ENCODE peak calls at places on chromosome 15, in six cellular contexts. A is heart left ventricle, L is transverse colon, F is IMR-90, V is HCT116, D is uterus. Y is an unnamed sample.

GRCh38 chr15:63389902-63390301 is 8.3 kb upstream of the CA12 start:
- DNase-seq in A (no peak), L (peak; percentile 96), F (no peak), V (peak; percentile 34), D (no peak), Y (peak; percentile 25)

GRCh38 chr15:39474657-39475056 is 106.2 kb upstream of the THBS1 start:
- DNase-seq in A (no peak), L (no peak), F (no peak), V (no peak), D (no peak), Y (no peak)

GRCh38 chr15:50259276-50259675 is 6.2 kb downstream of the HDC start:
- DNase-seq in A (no peak), L (no peak), F (no peak), V (no peak), D (no peak), Y (no peak)

GRCh38 chr15:31267161-31268107 is 59.2 kb upstream of the KLF13 start:
- DNase-seq in A (peak; percentile 4), L (peak; percentile 8), F (no peak), V (no peak), D (no peak), Y (no peak)

GRCh38 chr15:39624806-39625205 is 43.9 kb downstream of the THBS1 start:
- DNase-seq in A (peak; percentile 62), L (peak; percentile 74), F (peak; percentile 93), V (no peak), D (peak; percentile 27), Y (peak; percentile 49)

GRCh38 chr15:50164458-50164857 is 17.5 kb upstream of the SLC27A2 start:
- DNase-seq in A (no peak), L (no peak), F (no peak), V (no peak), D (no peak), Y (no peak)

GRCh38 chr15:101062471-101063171 is 143.5 kb downstream of the LRRK1 start:
- DNase-seq in A (no peak), L (peak; percentile 18), F (no peak), V (no peak), D (no peak), Y (no peak)

GRCh38 chr15:55873024-55873745 is 120.2 kb downstream of the NEDD4 start:
- DNase-seq in A (no peak), L (no peak), F (peak; percentile 13), V (no peak), D (no peak), Y (no peak)

GRCh38 chr15:101067660-101068522 is 148.7 kb downstream of the LRRK1 start:
- DNase-seq in A (no peak), L (no peak), F (peak; percentile 7), V (no peak), D (no peak), Y (no peak)

GRCh38 chr15:50860824-50861223 is 47.7 kb upstream of the AP4E1 start:
- DNase-seq in A (no peak), L (no peak), F (no peak), V (no peak), D (no peak), Y (no peak)

GRCh38 chr15:63291507-63291906 is 14.1 kb downstream of the APH1B start:
- DNase-seq in A (no peak), L (no peak), F (peak; percentile 90), V (no peak), D (no peak), Y (no peak)

GRCh38 chr15:82749951-82750830 is 40.5 kb upstream of the AP3B2 start:
- DNase-seq in A (peak; percentile 91), L (peak; percentile 93), F (peak; percentile 94), V (peak; percentile 90), D (peak; percentile 90), Y (peak; percentile 92)

GRCh38 chr15:99251436-99251821 is at the start of gene LRRC28:
- DNase-seq in A (no peak), L (no peak), F (no peak), V (no peak), D (no peak), Y (no peak)
- TF ChIP-seq POLR2A in A (peak; percentile 85), L (peak; percentile 84), F (no peak), V (peak; percentile 55), D (peak; percentile 66), Y (peak; percentile 8)

DNA sequence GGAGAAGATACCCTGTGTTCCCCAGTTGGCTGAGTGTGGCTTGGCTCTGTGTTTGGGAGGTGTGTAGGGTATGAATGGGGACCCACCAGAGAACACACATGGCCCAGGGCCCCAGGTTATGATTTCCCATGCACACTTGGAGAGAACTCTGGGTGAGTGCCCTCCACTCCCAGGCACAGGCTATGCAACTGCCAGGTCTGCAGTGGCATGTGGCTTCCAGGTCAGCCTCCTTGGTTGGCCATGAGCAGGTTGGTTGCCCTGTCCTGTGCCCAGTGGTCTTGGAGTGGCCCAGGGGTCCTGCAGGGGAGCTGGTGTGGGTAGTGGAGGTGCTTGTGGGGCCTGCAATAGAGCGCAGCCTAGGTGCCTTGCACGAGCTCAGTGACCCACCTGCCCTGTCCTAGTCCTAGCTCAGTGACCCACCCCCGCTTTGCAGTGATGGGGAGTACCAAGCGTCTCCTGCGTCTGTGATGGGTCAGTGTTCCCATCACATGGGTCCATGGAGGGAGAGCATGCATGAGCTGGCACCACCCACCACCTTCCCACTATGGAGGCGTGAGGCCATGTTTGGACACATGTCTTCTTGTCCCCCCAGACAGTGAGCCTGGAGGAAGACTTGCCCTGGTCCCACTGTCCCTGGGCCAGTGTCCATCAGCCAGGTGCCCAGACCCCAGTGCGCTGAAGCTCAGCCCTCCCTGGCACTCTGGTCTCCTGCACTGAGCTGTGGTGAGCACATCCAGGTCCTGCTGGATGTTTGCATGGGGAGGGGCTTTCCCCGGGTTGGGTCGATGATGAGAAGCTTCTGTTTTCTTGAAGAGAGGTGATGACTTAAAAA is 217.3 kb downstream of the SNRPN start:
- DNase-seq in A (peak; percentile 3), L (no peak), F (no peak), V (no peak), D (peak; percentile 11), Y (peak; percentile 2)
- H3K9me3 ChIP-seq in A (peaks cover 8% of the 10 kb centered on the region), L (peaks cover 25% of the 10 kb centered on the region), F (peaks cover 48% of the 10 kb centered on the region), V (peaks cover 25% of the 10 kb centered on the region), D (no peaks in the 10 kb centered on the region), Y (peaks cover 3% of the 10 kb centered on the region)

DNA sequence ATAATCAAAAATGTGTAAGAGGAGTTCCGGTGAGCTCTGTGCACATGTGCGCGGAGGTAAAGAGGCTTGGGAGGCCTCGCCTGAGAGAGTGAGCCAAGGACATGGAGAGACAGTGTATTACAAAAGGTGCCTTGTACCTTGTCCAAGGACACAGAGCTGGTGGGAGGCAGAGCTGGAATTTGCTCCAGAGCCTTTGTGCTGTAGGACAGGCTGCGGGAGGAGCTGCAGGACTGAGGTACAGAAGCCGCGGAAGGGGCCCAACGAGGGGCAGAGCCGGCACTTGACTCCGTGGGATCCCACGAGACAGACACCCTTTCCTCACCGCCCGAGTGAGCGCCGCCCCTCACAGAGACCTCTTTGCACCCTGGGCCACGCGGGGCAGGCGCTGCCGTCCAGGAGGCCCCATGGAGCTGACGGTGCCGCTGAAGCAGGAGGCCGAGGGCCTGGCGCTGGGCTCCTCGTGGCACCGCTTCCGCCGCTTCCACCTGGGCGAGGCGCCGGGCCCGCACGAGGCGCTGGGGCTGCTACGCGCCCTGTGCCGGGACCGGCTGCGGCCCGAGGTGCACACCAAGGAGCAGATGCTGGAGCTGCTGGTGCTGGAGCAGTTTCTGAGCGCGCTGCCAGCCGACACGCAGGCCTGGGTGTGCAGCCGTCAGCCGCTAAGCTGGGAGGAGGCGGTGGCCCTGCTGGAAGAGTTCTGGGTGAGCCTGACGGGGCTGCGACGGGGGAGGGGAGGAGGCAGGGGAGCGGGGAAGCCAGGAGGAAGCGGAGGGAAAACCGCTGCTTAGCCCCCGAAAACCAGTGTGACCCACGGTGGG is 68.7 kb downstream of the SLTM start:
- DNase-seq in A (peak; percentile 27), L (no peak), F (no peak), V (no peak), D (peak; percentile 35), Y (peak; percentile 59)
- TF ChIP-seq POLR2A in A (no peak), L (no peak), F (no peak), V (no peak), D (no peak), Y (no peak)

GRCh38 chr15:56946150-56946549 is 27.7 kb downstream of the TCF12 start:
- DNase-seq in A (no peak), L (no peak), F (no peak), V (no peak), D (no peak), Y (no peak)

GRCh38 chr15:56948766-56949105 is 30.3 kb downstream of the TCF12 start:
- DNase-seq in A (no peak), L (no peak), F (peak; percentile 45), V (no peak), D (no peak), Y (no peak)

GRCh38 chr15:56950979-56951378 is 32.5 kb downstream of the TCF12 start:
- DNase-seq in A (no peak), L (no peak), F (no peak), V (no peak), D (no peak), Y (no peak)

GRCh38 chr15:56944485-56944884 is 26.0 kb downstream of the TCF12 start:
- DNase-seq in A (no peak), L (no peak), F (no peak), V (no peak), D (no peak), Y (no peak)

GRCh38 chr15:56948000-56948765 is 29.7 kb downstream of the TCF12 start:
- DNase-seq in A (no peak), L (no peak), F (peak; percentile 51), V (no peak), D (no peak), Y (no peak)
- H3K9me3 ChIP-seq in A (peaks cover 8% of the 10 kb centered on the region), L (no peaks in the 10 kb centered on the region), F (peaks cover 3% of the 10 kb centered on the region), V (no peaks in the 10 kb centered on the region), D (no peaks in the 10 kb centered on the region), Y (no peaks in the 10 kb centered on the region)

GRCh38 chr15:81000626-81001179 is at the start of gene TLNRD1:
- DNase-seq in A (peak; percentile 93), L (peak; percentile 94), F (peak; percentile 92), V (peak; percentile 80), D (peak; percentile 84), Y (peak; percentile 83)
- TF ChIP-seq POLR2A in A (no peak), L (peak; percentile 98), F (peak; percentile 91), V (peak; percentile 84), D (peak; percentile 92), Y (peak; percentile 81)

GRCh38 chr15:25776071-25776740 is 86.9 kb downstream of the ATP10A start:
- DNase-seq in A (no peak), L (no peak), F (no peak), V (no peak), D (no peak), Y (no peak)

GRCh38 chr15:25773248-25773647 is 89.9 kb downstream of the ATP10A start:
- DNase-seq in A (no peak), L (no peak), F (no peak), V (no peak), D (no peak), Y (no peak)

GRCh38 chr15:25777047-25777446 is 86.1 kb downstream of the ATP10A start:
- DNase-seq in A (no peak), L (no peak), F (no peak), V (no peak), D (no peak), Y (no peak)

GRCh38 chr15:25775317-25775912 is 87.7 kb downstream of the ATP10A start:
- DNase-seq in A (peak; percentile 77), L (peak; percentile 26), F (peak; percentile 82), V (no peak), D (peak; percentile 53), Y (no peak)

GRCh38 chr15:25774871-25775270 is 88.3 kb downstream of the ATP10A start:
- DNase-seq in A (no peak), L (no peak), F (no peak), V (no peak), D (no peak), Y (no peak)
- H3K9me3 ChIP-seq in A (no peaks in the 10 kb centered on the region), L (no peaks in the 10 kb centered on the region), F (no peaks in the 10 kb centered on the region), V (peaks cover 20% of the 10 kb centered on the region), D (no peaks in the 10 kb centered on the region), Y (no peaks in the 10 kb centered on the region)

Y was measured in ovary.